ENCODE peak calls at places on chromosomes 2 and 18, in nine cellular contexts. R is spleen, V is HepG2, L is breast epithelium, I is stomach, O is sigmoid colon, U is esophagus muscularis mucosa, K is K562, Z is vagina. H is an unnamed sample. For H3K9me3, the result is how much of the 10 kb centered on the place peaks cover.

GRCh38 chr2:10273215-10274175 is 29.2 kb upstream of the HPCAL1 start:
- DNase-seq in K (peak), L (no peak), V (no peak), O (no peak), R (peak), I (peak), Z (no peak), U (no peak), H (no peak)

GRCh38 chr2:138107288-138107687 is 143.0 kb downstream of the HNMT start:
- DNase-seq in V (peak), L (no peak), R (no peak), I (no peak), O (no peak), Z (no peak), U (no peak), K (no peak), H (no peak)

GRCh38 chr2:101820519-101820918 is 123.0 kb downstream of the MAP4K4 start:
- DNase-seq in K (peak), O (no peak), R (no peak), U (no peak), V (no peak), Z (no peak), I (no peak), L (no peak), H (no peak)

GRCh38 chr2:148817210-148817708 is 57.8 kb upstream of the KIF5C start:
- DNase-seq in V (no peak), R (no peak), Z (no peak), K (no peak), O (no peak), U (no peak), L (no peak), I (no peak), H (no peak)

GRCh38 chr2:223465793-223466192 is 136.4 kb downstream of the SCG2 start:
- DNase-seq in R (no peak), V (no peak), K (no peak), L (peak), O (peak), U (peak), Z (peak), I (peak), H (peak)

GRCh38 chr18:49899647-49900330 is 86.5 kb upstream of the ACAA2 start:
- DNase-seq in I (no peak), R (no peak), K (no peak), L (no peak), O (no peak), U (no peak), V (peak), Z (no peak), H (no peak)

GRCh38 chr2:171958475-171958874 is 36.2 kb downstream of the HAT1 start:
- DNase-seq in K (no peak), L (no peak), V (no peak), R (no peak), O (no peak), U (no peak), Z (no peak), I (no peak), H (no peak)

GRCh38 chr2:178836807-178837206 is 29.6 kb upstream of the TTN start:
- DNase-seq in L (no peak), O (no peak), Z (no peak), R (no peak), V (no peak), K (no peak), U (no peak), I (no peak), H (no peak)

GRCh38 chr2:182672471-182673165 is 43.4 kb upstream of the DNAJC10 start:
- DNase-seq in O (no peak), K (no peak), V (no peak), U (no peak), I (no peak), L (no peak), Z (no peak), R (no peak), H (no peak)

GRCh38 chr18:27665264-27665799 is 480.2 kb upstream of the CHST9 start:
- DNase-seq in O (no peak), Z (no peak), R (no peak), I (no peak), K (no peak), V (no peak), L (no peak), U (no peak), H (no peak)

GRCh38 chr2:217849154-217849553 is 153.6 kb downstream of the TNS1 start:
- DNase-seq in L (no peak), V (no peak), U (no peak), Z (no peak), I (no peak), O (no peak), R (peak), K (no peak), H (no peak)

GRCh38 chr2:101150306-101151140 is 659 bp downstream of the TBC1D8 start:
- DNase-seq in L (no peak), V (no peak), O (peak), R (peak), U (no peak), I (peak), K (no peak), Z (no peak), H (peak)

GRCh38 chr2:33321236-33321731 is 155.2 kb upstream of the RASGRP3 start:
- DNase-seq in R (no peak), I (no peak), U (no peak), K (no peak), O (no peak), Z (no peak), L (no peak), V (no peak), H (no peak)

GRCh38 chr2:9556121-9556869 is 665 bp upstream of the ADAM17 start:
- DNase-seq in U (no peak), K (peak), L (no peak), O (no peak), V (no peak), R (no peak), I (no peak), Z (no peak), H (no peak)

GRCh38 chr2:47402805-47403691 is at the start of gene MSH2:
- DNase-seq in K (peak), L (peak), V (peak), Z (peak), I (peak), R (peak), U (peak), O (peak), H (peak)

GRCh38 chr2:51706220-51706619 is 674.3 kb upstream of the NRXN1 start:
- DNase-seq in L (no peak), R (no peak), Z (no peak), O (no peak), V (no peak), U (no peak), K (no peak), I (no peak), H (no peak)

GRCh38 chr2:11127791-11128190 is 27.5 kb upstream of the SLC66A3 start:
- DNase-seq in L (no peak), K (no peak), I (no peak), R (peak), U (no peak), V (no peak), O (no peak), Z (no peak), H (no peak)

GRCh38 chr2:160355080-160355479 is 138.5 kb downstream of the RBMS1 start:
- DNase-seq in I (no peak), R (no peak), O (no peak), K (no peak), V (no peak), L (no peak), U (no peak), Z (no peak), H (no peak)

GRCh38 chr2:207408086-207408794 is 121.5 kb upstream of the CREB1 start:
- DNase-seq in R (no peak), Z (no peak), I (peak), K (no peak), O (no peak), V (peak), U (no peak), L (peak), H (no peak)

GRCh38 chr2:208320686-208321085 is 54.6 kb downstream of the PIKFYVE start:
- DNase-seq in O (no peak), U (no peak), I (no peak), Z (no peak), L (no peak), R (peak), V (no peak), K (no peak), H (no peak)

GRCh38 chr2:142778289-142778688 is 99.2 kb upstream of the KYNU start:
- DNase-seq in I (no peak), L (no peak), O (no peak), K (peak), U (no peak), V (no peak), R (no peak), Z (no peak), H (no peak)

GRCh38 chr2:46776687-46777327 is 138.8 kb downstream of the MCFD2 start:
- DNase-seq in I (peak), U (no peak), V (peak), L (no peak), Z (no peak), K (peak), R (no peak), O (no peak), H (peak)

GRCh38 chr18:76209597-76209996 is 285.4 kb downstream of the ZNF516 start:
- DNase-seq in R (no peak), O (no peak), K (no peak), L (no peak), V (no peak), I (no peak), Z (no peak), U (no peak), H (no peak)

GRCh38 chr18:62842898-62843297 is 127.6 kb downstream of the PHLPP1 start:
- DNase-seq in L (no peak), U (no peak), Z (no peak), V (no peak), O (no peak), I (no peak), R (no peak), K (no peak), H (no peak)

GRCh38 chr2:89811295-89811694 is 1119.8 kb downstream of the RPIA start:
- DNase-seq in Z (no peak), R (no peak), U (no peak), L (no peak), O (no peak), I (no peak), K (no peak), V (no peak), H (no peak)
- H3K9me3 ChIP-seq in Z (under half), R (half or more), U (under half), L (half or more), O (under half), I (under half), K (under half), V (under half), H (half or more)

DNA sequence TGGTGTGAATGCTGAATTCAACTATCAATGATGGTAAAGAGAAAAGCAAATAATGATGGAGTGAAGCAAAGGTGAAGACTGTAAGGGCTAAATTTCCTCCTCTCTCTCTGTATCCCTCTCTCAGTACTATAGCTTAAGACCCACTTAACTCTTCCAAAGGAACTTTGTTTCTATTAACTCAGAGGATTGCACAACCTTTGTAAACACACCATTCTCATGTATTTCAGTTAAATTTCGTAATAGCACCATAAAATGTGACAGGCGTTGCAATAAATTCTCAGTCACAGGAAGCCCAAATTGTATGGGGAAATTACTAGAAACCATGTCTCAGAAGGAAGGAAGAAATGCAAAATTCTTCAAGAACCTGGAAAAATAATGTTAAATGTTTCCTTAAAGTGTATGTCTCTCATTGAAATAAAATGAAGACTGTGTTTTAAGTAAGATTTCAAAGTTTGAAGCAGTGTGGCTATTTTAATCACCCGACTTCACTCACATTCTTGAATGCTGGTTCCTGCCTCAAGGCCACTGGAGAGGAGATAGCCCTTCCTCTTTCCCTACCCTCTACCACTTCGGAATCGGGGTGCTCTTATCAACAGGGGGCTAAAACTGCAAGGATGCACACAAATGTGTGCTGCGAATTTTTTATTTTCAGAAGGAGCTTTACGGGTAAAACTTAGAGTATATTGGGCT is 112.1 kb downstream of the FTCDNL1 start:
- DNase-seq in L (no peak), K (no peak), V (peak), O (no peak), Z (no peak), R (no peak), I (no peak), U (no peak), H (no peak)
- H3K27ac ChIP-seq in L (no peak), K (no peak), V (no peak), O (no peak), Z (peak), R (peak), I (no peak), U (no peak), H (no peak)

DNA sequence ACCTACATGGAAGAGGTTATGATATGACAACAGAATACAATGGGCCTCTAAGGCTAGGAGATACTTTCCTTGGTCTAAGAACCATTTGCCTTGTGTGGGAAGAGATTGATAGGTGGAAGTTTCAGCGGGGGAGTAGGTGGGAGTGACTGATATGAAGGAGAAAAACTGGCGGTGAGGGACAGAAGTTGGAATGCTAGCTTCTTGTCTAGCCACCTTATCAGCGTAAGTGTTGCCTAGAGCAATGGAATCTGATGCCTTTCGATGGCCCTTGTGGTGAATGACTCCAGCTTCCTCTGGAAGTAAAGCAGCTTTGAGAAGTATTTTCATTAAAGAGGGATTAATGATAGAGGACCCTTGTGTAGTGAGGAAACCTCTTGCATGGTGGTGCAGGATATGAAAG is 121.3 kb upstream of the GULP1 start:
- DNase-seq in R (no peak), O (no peak), V (no peak), I (no peak), L (no peak), Z (no peak), K (peak), U (no peak), H (no peak)
- TF ChIP-seq POLR2AphosphoS5 in R (no peak), O (no peak), V (no peak), I (no peak), L (no peak), Z (no peak), K (no peak), U (no peak), H (no peak)

GRCh38 chr2:79547568-79547967 is 34.7 kb downstream of the CTNNA2 start:
- DNase-seq in L (no peak), O (no peak), V (no peak), R (no peak), U (no peak), I (no peak), Z (no peak), K (no peak), H (no peak)
- H3K9me3 ChIP-seq in L (under half), O (under half), V (half or more), R (half or more), U (under half), I (under half), Z (under half), K (under half), H (under half)

GRCh38 chr2:1778566-1778965 is 34.3 kb upstream of the PXDN start:
- DNase-seq in L (no peak), K (no peak), O (no peak), V (no peak), U (no peak), R (no peak), Z (no peak), I (peak), H (no peak)
- H3K27ac ChIP-seq in L (no peak), K (no peak), O (no peak), V (no peak), U (no peak), R (no peak), Z (no peak), I (no peak), H (no peak)

H was measured in upper lobe of left lung.